ENCODE peak calls at places on chromosomes 5 and 9, in nine cellular contexts. L, D, C, P, U, G, E, A and R are unnamed samples.

GRCh38 chr5:145922059-145922458 is 14.3 kb upstream of the SH3RF2 start:
- DNase-seq in L (no peak), D (no peak), C (no peak), P (no peak), U (no peak), G (no peak), E (no peak), A (no peak), R (no peak)

GRCh38 chr9:122498883-122499288 is 11.7 kb upstream of the OR1J2 start:
- DNase-seq in L (peak; percentile 47), D (no peak), C (peak; percentile 56), P (peak; percentile 67), U (peak; percentile 66), G (peak; percentile 13), E (no peak), A (peak; percentile 64), R (peak; percentile 54)

GRCh38 chr9:118330191-118330986 is 626.2 kb downstream of the TLR4 start:
- DNase-seq in L (no peak), D (no peak), C (no peak), P (no peak), U (no peak), G (no peak), E (no peak), A (no peak), R (no peak)

GRCh38 chr5:88666761-88667186 is 216.2 kb downstream of the MEF2C start:
- DNase-seq in L (no peak), D (no peak), C (peak; percentile 63), P (no peak), U (peak; percentile 10), G (no peak), E (no peak), A (no peak), R (peak; percentile 36)

GRCh38 chr5:179614745-179615144 is 8.7 kb downstream of the HNRNPH1 start:
- DNase-seq in L (no peak), D (no peak), C (no peak), P (no peak), U (no peak), G (no peak), E (peak; percentile 15), A (no peak), R (no peak)

GRCh38 chr5:52799358-52799982 is 11.8 kb downstream of the ITGA1 start:
- DNase-seq in L (no peak), D (no peak), C (peak; percentile 18), P (no peak), U (peak; percentile 20), G (no peak), E (peak; percentile 68), A (peak; percentile 93), R (peak; percentile 51)

GRCh38 chr9:104028827-104029226 is 65.3 kb upstream of the SMC2 start:
- DNase-seq in L (no peak), D (no peak), C (no peak), P (no peak), U (no peak), G (no peak), E (no peak), A (no peak), R (no peak)

GRCh38 chr5:166517976-166518375 is 1773.5 kb upstream of the WWC1 start:
- DNase-seq in L (no peak), D (no peak), C (no peak), P (no peak), U (no peak), G (no peak), E (no peak), A (no peak), R (no peak)

GRCh38 chr9:127814619-127815511 is 12.2 kb downstream of the FPGS start:
- DNase-seq in L (no peak), D (no peak), C (no peak), P (no peak), U (no peak), G (no peak), E (no peak), A (no peak), R (no peak)

GRCh38 chr5:41863871-41864486 is 6.2 kb downstream of the OXCT1 start:
- DNase-seq in L (no peak), D (no peak), C (no peak), P (no peak), U (peak; percentile 70), G (no peak), E (no peak), A (peak; percentile 15), R (no peak)

GRCh38 chr9:126643945-126644527 is 30.3 kb downstream of the LMX1B start:
- DNase-seq in L (no peak), D (no peak), C (no peak), P (no peak), U (peak; percentile 51), G (no peak), E (no peak), A (no peak), R (no peak)

GRCh38 chr9:33263936-33264472 is 504 bp downstream of the BAG1 start:
- DNase-seq in L (peak; percentile 73), D (peak; percentile 32), C (peak; percentile 55), P (peak; percentile 59), U (no peak), G (peak; percentile 57), E (no peak), A (peak; percentile 25), R (peak; percentile 72)

GRCh38 chr5:139294372-139295165 is 1.0 kb downstream of the MATR3 start:
- DNase-seq in L (peak; percentile 81), D (peak; percentile 54), C (peak; percentile 64), P (peak; percentile 69), U (peak; percentile 55), G (peak; percentile 52), E (peak; percentile 85), A (peak; percentile 84), R (peak; percentile 86)

GRCh38 chr5:115459844-115460243 is 84.7 kb downstream of the FEM1C start:
- DNase-seq in L (no peak), D (no peak), C (no peak), P (no peak), U (peak; percentile 63), G (no peak), E (no peak), A (peak; percentile 50), R (no peak)

GRCh38 chr5:16913187-16913839 is 22.8 kb downstream of the MYO10 start:
- DNase-seq in L (no peak), D (no peak), C (no peak), P (no peak), U (peak; percentile 83), G (no peak), E (no peak), A (no peak), R (no peak)

GRCh38 chr5:78404682-78405293 is 44.4 kb downstream of the SCAMP1 start:
- DNase-seq in L (no peak), D (no peak), C (no peak), P (no peak), U (no peak), G (no peak), E (no peak), A (no peak), R (peak; percentile 30)
- TF ChIP-seq CTCF in L (no peak), D (no peak), C (no peak), P (no peak), U (no peak), G (no peak), E (no peak), A (no peak), R (no peak)

DNA sequence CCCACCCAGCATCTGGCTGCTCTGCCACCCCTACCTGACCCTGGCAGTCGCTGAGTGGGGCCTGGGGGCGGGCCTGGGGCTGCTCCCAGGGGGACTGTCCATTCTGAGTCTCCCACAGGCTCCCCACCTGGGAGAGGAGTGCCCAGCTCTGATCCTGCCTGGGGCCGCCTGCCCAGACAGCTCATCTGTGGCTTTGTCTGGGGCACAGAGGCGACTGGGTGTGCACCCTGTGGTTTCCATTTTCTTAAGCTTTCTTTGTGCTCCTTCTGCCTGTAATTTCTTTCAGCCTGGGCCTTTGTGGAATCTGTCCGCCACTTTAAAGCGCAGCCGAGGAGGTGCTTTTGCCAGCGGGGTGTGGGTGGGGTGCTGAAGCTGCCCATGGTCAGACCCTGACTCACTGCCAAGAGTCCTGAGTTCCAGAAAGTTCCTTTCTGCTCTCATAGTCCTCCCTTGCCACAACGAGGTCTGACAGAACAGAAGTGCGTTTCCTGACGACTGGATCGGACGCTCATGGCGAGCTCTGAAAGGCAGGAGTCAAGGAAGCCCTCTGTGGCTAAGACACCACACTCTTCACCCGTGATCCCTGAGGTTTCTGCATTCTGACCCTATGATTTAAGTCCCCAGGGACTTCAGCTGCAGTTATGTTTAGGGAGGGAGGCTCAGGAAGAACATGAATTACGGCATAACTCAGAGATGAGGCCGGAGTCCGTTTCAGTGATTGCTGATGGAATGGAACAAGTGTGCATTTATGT is 225.0 kb downstream of the FANCC start:
- DNase-seq in L (no peak), D (no peak), C (no peak), P (no peak), U (peak; percentile 78), G (no peak), E (no peak), A (peak; percentile 68), R (no peak)
- H3K4me3 ChIP-seq in L (no peak overlapping the region), D (no peak overlapping the region), C (no peak overlapping the region), P (no peak overlapping the region), U (peak overlapping the region; percentile 20), G (no peak overlapping the region), E (no peak overlapping the region), A (no peak overlapping the region), R (no peak overlapping the region)

DNA sequence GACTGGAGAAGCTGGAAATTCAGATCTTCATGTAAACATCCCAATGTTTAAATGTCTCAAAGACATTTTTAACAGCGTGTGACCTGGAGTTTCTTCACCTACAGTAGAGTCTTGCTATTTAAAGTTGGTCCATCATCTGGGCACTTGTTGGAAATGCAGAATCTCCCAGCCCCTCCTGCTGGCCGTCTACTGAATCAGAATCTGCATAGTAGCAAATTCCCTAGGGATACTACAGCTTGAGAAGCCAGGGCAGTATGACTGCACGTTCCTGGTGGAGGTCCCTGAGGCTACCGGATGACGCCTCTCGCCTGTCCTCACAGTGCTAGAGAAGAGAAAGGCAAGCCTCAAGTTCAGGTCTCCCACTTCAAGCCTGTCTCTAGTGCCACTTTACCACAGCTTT is 15.7 kb downstream of the SAP30L start:
- DNase-seq in L (no peak), D (no peak), C (no peak), P (no peak), U (peak; percentile 19), G (no peak), E (no peak), A (peak; percentile 60), R (no peak)
- TF ChIP-seq CTCF in L (no peak), D (no peak), C (no peak), P (no peak), U (peak; percentile 30), G (peak; percentile 24), E (no peak), A (peak; percentile 40), R (no peak)

GRCh38 chr5:177454397-177455035 is 7.9 kb downstream of the PRR7 start:
- DNase-seq in L (peak; percentile 91), D (peak; percentile 98), C (peak; percentile 91), P (peak; percentile 92), U (peak; percentile 94), G (peak; percentile 99), E (peak; percentile 96), A (peak; percentile 89), R (peak; percentile 93)

GRCh38 chr5:177455036-177455660 is 8.5 kb downstream of the PRR7 start:
- DNase-seq in L (peak; percentile 94), D (peak; percentile 93), C (peak; percentile 93), P (no peak), U (peak; percentile 82), G (peak; percentile 84), E (peak; percentile 93), A (peak; percentile 67), R (peak; percentile 93)

GRCh38 chr5:177457239-177458121 is 10.9 kb downstream of the PRR7 start:
- DNase-seq in L (peak; percentile 95), D (peak; percentile 43), C (peak; percentile 96), P (no peak), U (peak; percentile 94), G (peak; percentile 98), E (peak; percentile 78), A (peak; percentile 98), R (peak; percentile 96)

GRCh38 chr5:177456591-177456964 is 10.0 kb downstream of the PRR7 start:
- DNase-seq in L (no peak), D (no peak), C (no peak), P (no peak), U (no peak), G (no peak), E (no peak), A (no peak), R (no peak)

GRCh38 chr5:177455661-177456590 is 9.3 kb downstream of the PRR7 start:
- DNase-seq in L (peak; percentile 98), D (peak; percentile 98), C (peak; percentile 91), P (peak; percentile 95), U (peak; percentile 93), G (peak; percentile 96), E (peak; percentile 96), A (peak; percentile 93), R (peak; percentile 96)
- H3K4me3 ChIP-seq in L (peak overlapping the region; percentile 76), D (peak overlapping the region; percentile 93), C (peak overlapping the region; percentile 76), P (peak overlapping the region; percentile 60), U (peak overlapping the region; percentile 88), G (peak overlapping the region; percentile 61), E (peak overlapping the region; percentile 57), A (peak overlapping the region; percentile 42), R (peak overlapping the region; percentile 51)